ENCODE peak calls at places on chromosomes 4 and X, in four cellular contexts. One of them, this sample, is unnamed. For H3K4me1, the result is how much of the 10 kb centered on the place peaks cover.

GRCh38 chrX:106479920-106480319 is 131.9 kb upstream of the RADX start:
- DNase-seq in stomach: no peak
- DNase-seq in BE2C: no peak
- DNase-seq in transverse colon: no peak
- DNase-seq in this sample: no peak

GRCh38 chr4:176631611-176632010 is 161.1 kb downstream of the VEGFC start:
- DNase-seq in stomach: no peak
- DNase-seq in BE2C: no peak
- DNase-seq in transverse colon: no peak
- DNase-seq in this sample: no peak

GRCh38 chr4:72084587-72085011 is 52.8 kb downstream of the NPFFR2 start:
- DNase-seq in stomach: no peak
- DNase-seq in BE2C: no peak
- DNase-seq in transverse colon: no peak
- DNase-seq in this sample: no peak

GRCh38 chrX:100710816-100711215 is 21.1 kb downstream of the SYTL4 start:
- DNase-seq in stomach: no peak
- DNase-seq in BE2C: no peak
- DNase-seq in transverse colon: no peak
- DNase-seq in this sample: no peak

GRCh38 chr4:8247047-8247930 is 22.3 kb upstream of the HTRA3 start:
- DNase-seq in stomach: peak
- DNase-seq in BE2C: peak
- DNase-seq in transverse colon: peak
- DNase-seq in this sample: no peak

GRCh38 chr4:42371306-42372063 is 25.8 kb upstream of the SHISA3 start:
- DNase-seq in stomach: no peak
- DNase-seq in BE2C: peak
- DNase-seq in transverse colon: no peak
- DNase-seq in this sample: no peak

GRCh38 chrX:68989865-68990606 is 161.2 kb downstream of the EFNB1 start:
- DNase-seq in stomach: peak
- DNase-seq in BE2C: peak
- DNase-seq in transverse colon: no peak
- DNase-seq in this sample: no peak

GRCh38 chrX:41332408-41332987 is 1.5 kb upstream of the DDX3X start:
- DNase-seq in stomach: peak
- DNase-seq in BE2C: no peak
- DNase-seq in transverse colon: peak
- DNase-seq in this sample: no peak

GRCh38 chr4:110208419-110208818 is 10.0 kb upstream of the ELOVL6 start:
- DNase-seq in stomach: no peak
- DNase-seq in BE2C: no peak
- DNase-seq in transverse colon: no peak
- DNase-seq in this sample: no peak

GRCh38 chr4:145698507-145698906 is 18.6 kb downstream of the C4orf51 start:
- DNase-seq in stomach: no peak
- DNase-seq in BE2C: no peak
- DNase-seq in transverse colon: no peak
- DNase-seq in this sample: no peak

GRCh38 chr4:77393981-77394380 is 211.6 kb upstream of the CXCL13 start:
- DNase-seq in stomach: no peak
- DNase-seq in BE2C: no peak
- DNase-seq in transverse colon: no peak
- DNase-seq in this sample: no peak

GRCh38 chr4:184937745-184938144 is 80.5 kb upstream of the HELT start:
- DNase-seq in stomach: no peak
- DNase-seq in BE2C: peak
- DNase-seq in transverse colon: peak
- DNase-seq in this sample: no peak

GRCh38 chr4:577499-578450 is 1.7 kb upstream of the TMEM271 start:
- DNase-seq in stomach: no peak
- DNase-seq in BE2C: no peak
- DNase-seq in transverse colon: no peak
- DNase-seq in this sample: no peak

GRCh38 chr4:103786014-103786413 is 66.2 kb upstream of the TACR3 start:
- DNase-seq in stomach: no peak
- DNase-seq in BE2C: peak
- DNase-seq in transverse colon: no peak
- DNase-seq in this sample: no peak

GRCh38 chr4:162497564-162498167 is 333.9 kb upstream of the FSTL5 start:
- DNase-seq in stomach: no peak
- DNase-seq in BE2C: no peak
- DNase-seq in transverse colon: no peak
- DNase-seq in this sample: no peak

GRCh38 chr4:38948551-38948950 is 80.9 kb downstream of the FAM114A1 start:
- DNase-seq in stomach: no peak
- DNase-seq in BE2C: no peak
- DNase-seq in transverse colon: peak
- DNase-seq in this sample: no peak

GRCh38 chr4:124754671-124755070 is 42.1 kb upstream of the ANKRD50 start:
- DNase-seq in stomach: no peak
- DNase-seq in BE2C: no peak
- DNase-seq in transverse colon: no peak
- DNase-seq in this sample: no peak

GRCh38 chrX:132488819-132489255 is at the start of gene MBNL3:
- DNase-seq in stomach: peak
- DNase-seq in BE2C: peak
- DNase-seq in transverse colon: peak
- DNase-seq in this sample: peak

GRCh38 chrX:105460366-105460765 is 239.9 kb upstream of the TEX13A start:
- DNase-seq in stomach: no peak
- DNase-seq in BE2C: no peak
- DNase-seq in transverse colon: no peak
- DNase-seq in this sample: no peak

GRCh38 chrX:101385795-101386541 is at the start of gene BTK:
- DNase-seq in stomach: no peak
- DNase-seq in BE2C: no peak
- DNase-seq in transverse colon: peak
- DNase-seq in this sample: no peak

GRCh38 chrX:40439625-40440532 is 140.9 kb upstream of the ATP6AP2 start:
- DNase-seq in stomach: no peak
- DNase-seq in BE2C: no peak
- DNase-seq in transverse colon: no peak
- DNase-seq in this sample: no peak

GRCh38 chr4:141782205-141782604 is 145.8 kb downstream of the IL15 start:
- DNase-seq in stomach: no peak
- DNase-seq in BE2C: no peak
- DNase-seq in transverse colon: no peak
- DNase-seq in this sample: no peak

GRCh38 chr4:4490816-4491215 is 51.0 kb downstream of the STX18 start:
- DNase-seq in stomach: no peak
- DNase-seq in BE2C: no peak
- DNase-seq in transverse colon: no peak
- DNase-seq in this sample: no peak

GRCh38 chr4:4490041-4490440 is 51.8 kb downstream of the STX18 start:
- DNase-seq in stomach: no peak
- DNase-seq in BE2C: no peak
- DNase-seq in transverse colon: no peak
- DNase-seq in this sample: no peak

GRCh38 chr4:4491396-4491893 is 50.4 kb downstream of the STX18 start:
- DNase-seq in stomach: no peak
- DNase-seq in BE2C: no peak
- DNase-seq in transverse colon: no peak
- DNase-seq in this sample: no peak

GRCh38 chr4:4494882-4495281 is 47.0 kb downstream of the STX18 start:
- DNase-seq in stomach: no peak
- DNase-seq in BE2C: no peak
- DNase-seq in transverse colon: no peak
- DNase-seq in this sample: no peak

DNA sequence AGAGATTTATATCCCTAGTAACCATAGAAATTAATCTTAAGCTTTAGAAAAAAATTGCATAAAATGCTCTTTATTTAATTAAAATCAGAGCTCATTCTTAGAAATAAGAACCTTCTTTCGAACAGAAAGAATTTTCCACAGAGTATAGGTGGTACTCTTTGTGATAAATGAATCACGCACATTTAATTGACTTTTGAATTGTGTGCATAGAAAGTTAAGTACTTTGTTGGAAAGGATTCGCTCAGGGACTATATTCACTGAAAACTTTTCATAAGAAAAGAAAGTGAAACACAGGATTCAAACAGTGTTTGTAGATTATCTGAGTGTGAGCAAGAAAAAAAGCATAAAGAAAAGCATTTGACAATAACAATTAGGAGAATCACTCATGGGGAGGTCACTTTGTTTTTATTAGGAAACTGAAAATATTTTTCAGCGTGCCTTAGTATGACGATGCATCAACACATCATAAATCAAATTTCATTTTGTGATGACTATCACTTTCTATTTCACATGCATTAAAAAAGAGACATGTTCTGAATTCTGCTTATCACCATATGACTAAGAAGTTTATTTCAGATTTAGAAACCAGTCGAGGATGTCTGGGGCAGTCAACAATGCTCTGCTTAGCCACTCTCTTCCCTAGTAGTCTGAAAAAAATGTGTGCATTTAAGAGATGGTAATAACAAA is 49.5 kb downstream of the STX18 start:
- DNase-seq in stomach: no peak
- DNase-seq in BE2C: no peak
- DNase-seq in transverse colon: no peak
- DNase-seq in this sample: no peak
- H3K4me1 ChIP-seq in stomach: under half
- H3K4me1 ChIP-seq in BE2C: under half
- H3K4me1 ChIP-seq in transverse colon: under half
- H3K4me1 ChIP-seq in this sample: under half

GRCh38 chrX:154043003-154043402 is 23.3 kb upstream of the IRAK1 start:
- DNase-seq in stomach: no peak
- DNase-seq in BE2C: no peak
- DNase-seq in transverse colon: no peak
- DNase-seq in this sample: no peak
- H3K4me1 ChIP-seq in stomach: under half
- H3K4me1 ChIP-seq in BE2C: under half
- H3K4me1 ChIP-seq in transverse colon: under half
- H3K4me1 ChIP-seq in this sample: under half

DNA sequence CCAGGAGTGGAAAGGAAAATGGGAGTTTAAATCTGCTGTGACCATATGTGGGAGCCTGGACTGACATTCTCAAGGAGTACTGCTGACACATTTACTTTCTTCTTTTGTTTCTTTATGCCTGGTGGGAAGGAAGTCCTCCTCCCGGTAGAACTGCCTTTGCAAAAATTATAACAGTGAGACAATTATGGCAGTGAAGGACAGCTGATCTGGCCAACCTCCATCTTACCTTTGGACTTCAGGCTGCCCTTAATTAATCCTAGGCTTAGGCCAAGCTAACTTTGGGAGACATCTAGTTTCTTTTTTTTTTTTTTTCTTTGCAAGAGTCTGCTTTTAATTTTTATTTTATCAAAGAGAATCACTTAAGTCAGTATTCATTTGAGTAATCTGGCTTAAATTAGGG is 61.3 kb downstream of the SPINK2 start:
- DNase-seq in stomach: no peak
- DNase-seq in BE2C: no peak
- DNase-seq in transverse colon: no peak
- DNase-seq in this sample: no peak
- H3K4me1 ChIP-seq in stomach: under half
- H3K4me1 ChIP-seq in BE2C: under half
- H3K4me1 ChIP-seq in transverse colon: under half
- H3K4me1 ChIP-seq in this sample: under half

DNA sequence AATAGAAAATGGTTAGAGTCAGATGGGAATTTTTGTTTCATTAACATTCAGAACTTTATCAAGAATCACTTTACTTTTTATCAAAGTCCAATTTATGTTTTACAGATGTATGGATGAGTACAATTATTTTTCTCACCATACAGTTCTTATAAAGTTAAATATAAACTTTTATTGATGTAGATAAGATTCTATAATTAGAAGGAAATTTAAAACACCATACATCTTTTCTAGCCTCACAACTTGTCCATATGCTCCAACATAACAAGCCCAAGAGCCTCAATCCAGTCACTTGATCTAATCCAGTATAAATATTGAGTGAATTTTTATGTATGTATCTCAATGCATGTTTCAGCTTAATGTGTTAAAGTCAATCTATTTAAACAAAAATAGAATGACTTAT is 113.9 kb downstream of the IQCM start:
- DNase-seq in stomach: no peak
- DNase-seq in BE2C: no peak
- DNase-seq in transverse colon: no peak
- DNase-seq in this sample: no peak
- H3K4me1 ChIP-seq in stomach: under half
- H3K4me1 ChIP-seq in BE2C: under half
- H3K4me1 ChIP-seq in transverse colon: under half
- H3K4me1 ChIP-seq in this sample: under half

DNA sequence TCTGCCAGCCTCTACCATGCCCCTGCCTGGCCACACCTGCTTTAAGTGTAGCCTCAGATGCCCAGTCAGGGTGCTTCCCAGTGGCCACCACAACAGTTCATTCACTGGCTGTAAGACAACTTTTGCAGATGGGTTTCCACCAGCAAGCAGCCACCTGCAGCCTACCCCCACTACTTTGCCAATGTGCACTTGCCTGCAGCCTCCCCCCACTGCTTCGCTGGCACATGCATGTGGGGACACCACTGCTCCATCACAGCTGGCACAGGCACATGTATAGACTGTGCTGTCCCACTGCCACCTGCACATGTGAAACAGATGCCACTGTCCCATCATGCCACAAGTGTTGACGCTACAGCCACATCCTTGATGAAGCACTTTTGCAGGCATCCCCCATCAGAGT is 723.9 kb downstream of the SH3BGRL start:
- DNase-seq in stomach: no peak
- DNase-seq in BE2C: no peak
- DNase-seq in transverse colon: no peak
- DNase-seq in this sample: no peak
- H3K4me1 ChIP-seq in stomach: under half
- H3K4me1 ChIP-seq in BE2C: under half
- H3K4me1 ChIP-seq in transverse colon: under half
- H3K4me1 ChIP-seq in this sample: under half

DNA sequence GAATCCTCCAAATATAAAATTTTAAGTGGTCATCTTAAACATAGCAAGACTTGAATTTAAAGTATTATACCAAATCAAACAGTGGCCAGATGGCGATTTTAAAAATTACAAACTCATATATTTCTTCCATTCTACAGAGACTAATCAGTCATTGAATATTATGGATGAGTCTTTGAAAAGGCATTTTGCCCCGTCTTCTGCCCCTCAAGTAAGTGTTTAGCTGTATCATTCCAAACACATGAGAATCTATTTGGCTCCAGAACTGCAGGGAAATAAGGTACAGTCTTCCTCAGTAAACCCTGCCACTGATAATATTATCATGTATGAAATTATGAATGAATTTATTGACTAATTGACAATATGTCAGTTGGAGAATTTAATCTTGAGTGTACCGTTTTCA is 191.0 kb downstream of the SLC7A11 start:
- DNase-seq in stomach: no peak
- DNase-seq in BE2C: no peak
- DNase-seq in transverse colon: no peak
- DNase-seq in this sample: no peak
- H3K4me1 ChIP-seq in stomach: under half
- H3K4me1 ChIP-seq in BE2C: under half
- H3K4me1 ChIP-seq in transverse colon: under half
- H3K4me1 ChIP-seq in this sample: under half

DNA sequence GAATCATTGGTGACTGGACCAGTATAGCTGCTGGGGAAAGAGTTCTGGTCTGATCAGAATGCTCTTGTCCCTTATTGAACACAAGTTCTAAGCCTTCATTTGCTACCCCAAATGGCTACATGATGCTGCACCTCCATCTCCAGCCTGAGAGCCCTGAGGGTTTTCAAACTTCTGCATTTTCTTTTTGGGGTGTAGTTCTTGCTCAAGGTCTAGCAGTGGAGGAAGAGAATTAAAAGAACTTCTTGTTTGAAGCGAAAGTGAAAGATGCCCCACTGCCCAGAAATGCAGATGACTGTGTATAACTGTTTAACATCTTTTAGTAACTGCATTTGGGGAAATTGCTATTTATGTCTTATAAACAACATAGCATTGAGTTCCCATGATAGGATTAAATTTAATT is 38.5 kb downstream of the LAMTOR3 start:
- DNase-seq in stomach: no peak
- DNase-seq in BE2C: no peak
- DNase-seq in transverse colon: no peak
- DNase-seq in this sample: no peak
- H3K4me1 ChIP-seq in stomach: under half
- H3K4me1 ChIP-seq in BE2C: under half
- H3K4me1 ChIP-seq in transverse colon: under half
- H3K4me1 ChIP-seq in this sample: under half

This sample was measured in RWPE2.